ENCODE peak calls at places on chromosomes 1 and 21, in ten cellular contexts. U is effector CD4-positive, alpha-beta T cell; F is heart right ventricle; Z is stimulated activated CD8-positive, alpha-beta memory T cell treated with anti-CD3 and anti-CD28 coated beads, Interleukin-12 subunit alpha, Interleukin-12 subunit beta, amount 100 ng/mL, for 4 hours; Q is GDM1; E is BJ; H is body of pancreas; P is Kasumi-1; J is Calu3; R is KBM-7. K is an unnamed sample.

GRCh38 chr1:202553560-202554038 is 156.7 kb downstream of the SYT2 start:
- DNase-seq in U (no peak), F (peak), Z (no peak), Q (no peak), E (no peak), H (peak), P (peak), J (no peak), R (peak), K (no peak)

GRCh38 chr1:218344814-218345672 is at the start of gene TGFB2:
- DNase-seq in U (no peak), F (peak), Z (no peak), Q (no peak), E (peak), H (peak), P (peak), J (peak), R (peak), K (peak)

GRCh38 chr1:168100315-168101002 is 36.3 kb downstream of the GPR161 start:
- DNase-seq in U (no peak), F (no peak), Z (no peak), Q (no peak), E (no peak), H (no peak), P (no peak), J (no peak), R (no peak), K (no peak)

GRCh38 chr1:39799770-39800470 is 11.3 kb upstream of the BMP8B start:
- DNase-seq in U (peak), F (peak), Z (peak), Q (peak), E (peak), H (peak), P (peak), J (peak), R (peak), K (peak)

GRCh38 chr1:63662056-63662836 is 69.0 kb downstream of the PGM1 start:
- DNase-seq in U (no peak), F (no peak), Z (no peak), Q (no peak), E (no peak), H (no peak), P (no peak), J (peak), R (no peak), K (no peak)

GRCh38 chr1:192958871-192959270 is 100.3 kb downstream of the UCHL5 start:
- DNase-seq in U (no peak), F (no peak), Z (no peak), Q (no peak), E (no peak), H (no peak), P (no peak), J (no peak), R (no peak), K (no peak)

GRCh38 chr1:160094291-160094625 is 4.2 kb downstream of the IGSF8 start:
- DNase-seq in U (no peak), F (no peak), Z (no peak), Q (no peak), E (no peak), H (no peak), P (no peak), J (no peak), R (no peak), K (no peak)

GRCh38 chr1:45608475-45609156 is 15.2 kb downstream of the CCDC17 start:
- DNase-seq in U (no peak), F (no peak), Z (no peak), Q (peak), E (no peak), H (no peak), P (peak), J (no peak), R (peak), K (no peak)

GRCh38 chr1:92480200-92480812 is 6.4 kb downstream of the GFI1 start:
- DNase-seq in U (no peak), F (no peak), Z (no peak), Q (no peak), E (no peak), H (no peak), P (no peak), J (no peak), R (no peak), K (no peak)

GRCh38 chr1:27455166-27455811 is 34.7 kb downstream of the WASF2 start:
- DNase-seq in U (peak), F (no peak), Z (no peak), Q (no peak), E (no peak), H (no peak), P (no peak), J (peak), R (no peak), K (no peak)

GRCh38 chr1:158930504-158930903 is 848 bp upstream of the PYHIN1 start:
- DNase-seq in U (peak), F (no peak), Z (peak), Q (no peak), E (no peak), H (no peak), P (no peak), J (no peak), R (no peak), K (no peak)

GRCh38 chr1:36836196-36836883 is 198.0 kb downstream of the GRIK3 start:
- DNase-seq in U (no peak), F (no peak), Z (no peak), Q (no peak), E (no peak), H (no peak), P (no peak), J (no peak), R (no peak), K (no peak)

GRCh38 chr21:26170471-26171309 is at the start of gene APP:
- DNase-seq in U (peak), F (peak), Z (peak), Q (peak), E (no peak), H (peak), P (peak), J (peak), R (peak), K (peak)

GRCh38 chr1:233614173-233614742 is 352 bp downstream of the KCNK1 start:
- DNase-seq in U (no peak), F (no peak), Z (no peak), Q (no peak), E (no peak), H (peak), P (no peak), J (peak), R (no peak), K (peak)

GRCh38 chr1:3652538-3653285 is 396 bp downstream of the TP73 start:
- DNase-seq in U (no peak), F (no peak), Z (no peak), Q (peak), E (no peak), H (no peak), P (no peak), J (no peak), R (no peak), K (peak)

GRCh38 chr1:9315411-9316079 is 22.9 kb downstream of the SPSB1 start:
- DNase-seq in U (no peak), F (no peak), Z (no peak), Q (no peak), E (peak), H (no peak), P (no peak), J (no peak), R (no peak), K (no peak)

GRCh38 chr1:152977614-152978013 is 6.3 kb upstream of the SPRR1A start:
- DNase-seq in U (no peak), F (no peak), Z (no peak), Q (no peak), E (no peak), H (no peak), P (no peak), J (no peak), R (no peak), K (no peak)

GRCh38 chr1:3584915-3585314 is 26.4 kb downstream of the MEGF6 start:
- DNase-seq in U (no peak), F (no peak), Z (peak), Q (no peak), E (no peak), H (no peak), P (no peak), J (no peak), R (no peak), K (no peak)

GRCh38 chr1:230264342-230264741 is 161.8 kb downstream of the PGBD5 start:
- DNase-seq in U (no peak), F (no peak), Z (no peak), Q (no peak), E (no peak), H (no peak), P (no peak), J (no peak), R (no peak), K (no peak)

GRCh38 chr1:39900662-39901485 is 843 bp downstream of the MYCL start:
- DNase-seq in U (no peak), F (no peak), Z (no peak), Q (no peak), E (no peak), H (peak), P (no peak), J (peak), R (peak), K (peak)

GRCh38 chr1:202016022-202016624 is 5.7 kb downstream of the ELF3 start:
- DNase-seq in U (no peak), F (no peak), Z (no peak), Q (no peak), E (peak), H (no peak), P (no peak), J (peak), R (no peak), K (no peak)

GRCh38 chr1:41664861-41665640 is 180.6 kb upstream of the EDN2 start:
- DNase-seq in U (no peak), F (no peak), Z (no peak), Q (no peak), E (peak), H (peak), P (no peak), J (peak), R (no peak), K (no peak)

GRCh38 chr1:234478481-234479309 is at the start of gene TARBP1:
- DNase-seq in U (peak), F (peak), Z (peak), Q (peak), E (no peak), H (peak), P (peak), J (peak), R (peak), K (peak)

GRCh38 chr1:52238474-52238873 is 96.6 kb downstream of the ZFYVE9 start:
- DNase-seq in U (no peak), F (no peak), Z (no peak), Q (no peak), E (peak), H (no peak), P (no peak), J (no peak), R (no peak), K (no peak)

GRCh38 chr1:2358651-2359640 is 32.4 kb downstream of the MORN1 start:
- DNase-seq in U (no peak), F (no peak), Z (no peak), Q (no peak), E (no peak), H (no peak), P (no peak), J (no peak), R (no peak), K (no peak)

GRCh38 chr21:32131960-32132359 is 146.9 kb downstream of the MIS18A start:
- DNase-seq in U (no peak), F (no peak), Z (no peak), Q (no peak), E (no peak), H (no peak), P (no peak), J (no peak), R (no peak), K (no peak)

GRCh38 chr1:228141082-228141870 is 1.2 kb downstream of the GUK1 start:
- DNase-seq in U (no peak), F (peak), Z (no peak), Q (no peak), E (no peak), H (peak), P (no peak), J (peak), R (peak), K (peak)

GRCh38 chr1:5944069-5944847 is 48.0 kb downstream of the NPHP4 start:
- DNase-seq in U (no peak), F (no peak), Z (no peak), Q (no peak), E (no peak), H (no peak), P (no peak), J (no peak), R (no peak), K (no peak)

GRCh38 chr1:15610167-15610566 is 7.1 kb upstream of the DDI2 start:
- DNase-seq in U (no peak), F (no peak), Z (no peak), Q (no peak), E (no peak), H (no peak), P (no peak), J (no peak), R (no peak), K (no peak)

GRCh38 chr1:221397141-221397540 is 344.7 kb downstream of the DUSP10 start:
- DNase-seq in U (no peak), F (no peak), Z (no peak), Q (no peak), E (no peak), H (no peak), P (no peak), J (no peak), R (no peak), K (no peak)

GRCh38 chr1:15272009-15272781 is 25.2 kb downstream of the FHAD1 start:
- DNase-seq in U (no peak), F (peak), Z (no peak), Q (peak), E (no peak), H (peak), P (peak), J (peak), R (peak), K (peak)

GRCh38 chr1:191577213-191577612 is 581.0 kb upstream of the RGS18 start:
- DNase-seq in U (no peak), F (no peak), Z (no peak), Q (no peak), E (no peak), H (no peak), P (no peak), J (no peak), R (no peak), K (no peak)

GRCh38 chr1:33758698-33759097 is 105.2 kb upstream of the HMGB4 start:
- DNase-seq in U (no peak), F (peak), Z (no peak), Q (no peak), E (peak), H (no peak), P (no peak), J (no peak), R (no peak), K (no peak)

GRCh38 chr1:156590326-156591180 is 1.0 kb upstream of the NAXE start:
- DNase-seq in U (no peak), F (no peak), Z (no peak), Q (no peak), E (no peak), H (no peak), P (no peak), J (no peak), R (no peak), K (no peak)

GRCh38 chr1:206050655-206051235 is 2.2 kb upstream of the RHEX start:
- DNase-seq in U (peak), F (no peak), Z (peak), Q (peak), E (no peak), H (no peak), P (peak), J (peak), R (peak), K (no peak)

GRCh38 chr21:46084709-46085108 is 13.2 kb upstream of the COL6A2 start:
- DNase-seq in U (no peak), F (no peak), Z (no peak), Q (no peak), E (no peak), H (no peak), P (no peak), J (no peak), R (no peak), K (no peak)

GRCh38 chr1:80462006-80462405 is 1338.7 kb upstream of the ADGRL2 start:
- DNase-seq in U (no peak), F (no peak), Z (no peak), Q (no peak), E (no peak), H (no peak), P (peak), J (no peak), R (no peak), K (no peak)

GRCh38 chr1:196467230-196467629 is 141.0 kb downstream of the KCNT2 start:
- DNase-seq in U (no peak), F (no peak), Z (no peak), Q (no peak), E (no peak), H (no peak), P (no peak), J (no peak), R (no peak), K (no peak)